ENCODE peak calls at places on chromosomes 6 and 20, in nine cellular contexts. L, B, E, N, J, I, P, Q and U are unnamed samples.

GRCh38 chr20:63177134-63177784 is 38.7 kb downstream of the YTHDF1 start:
- DNase-seq in L (peak), B (no peak), E (peak), N (peak), J (no peak), I (no peak), P (peak), Q (no peak), U (peak)

GRCh38 chr6:132236281-132236680 is 165.0 kb downstream of the MOXD1 start:
- DNase-seq in L (no peak), B (no peak), E (no peak), N (no peak), J (no peak), I (no peak), P (no peak), Q (no peak), U (no peak)

GRCh38 chr20:49273696-49274277 is 4.1 kb downstream of the ZNFX1 start:
- DNase-seq in L (no peak), B (no peak), E (no peak), N (no peak), J (no peak), I (no peak), P (no peak), Q (no peak), U (no peak)

GRCh38 chr6:108771421-108771820 is 76.8 kb upstream of the ARMC2 start:
- DNase-seq in L (peak), B (no peak), E (no peak), N (no peak), J (no peak), I (no peak), P (no peak), Q (no peak), U (no peak)

GRCh38 chr20:20083796-20084195 is 31.5 kb downstream of the CFAP61 start:
- DNase-seq in L (peak), B (peak), E (peak), N (peak), J (peak), I (peak), P (peak), Q (peak), U (peak)

GRCh38 chr6:10421508-10422281 is 6.8 kb upstream of the TFAP2A start:
- DNase-seq in L (no peak), B (no peak), E (peak), N (no peak), J (no peak), I (no peak), P (no peak), Q (no peak), U (no peak)

GRCh38 chr6:42448906-42449659 is 2.6 kb downstream of the TRERF1 start:
- DNase-seq in L (no peak), B (no peak), E (no peak), N (no peak), J (peak), I (no peak), P (no peak), Q (no peak), U (no peak)

GRCh38 chr20:51249215-51249614 is 226.3 kb upstream of the KCNG1 start:
- DNase-seq in L (peak), B (no peak), E (no peak), N (no peak), J (no peak), I (no peak), P (no peak), Q (no peak), U (no peak)

GRCh38 chr20:49630396-49630951 is 62.5 kb upstream of the PTGIS start:
- DNase-seq in L (no peak), B (no peak), E (no peak), N (no peak), J (no peak), I (peak), P (no peak), Q (peak), U (no peak)

GRCh38 chr20:50867805-50868204 is 63.4 kb downstream of the ADNP start:
- DNase-seq in L (no peak), B (no peak), E (no peak), N (no peak), J (no peak), I (no peak), P (no peak), Q (no peak), U (no peak)

GRCh38 chr20:22456109-22456508 is 128.3 kb downstream of the FOXA2 start:
- DNase-seq in L (no peak), B (no peak), E (peak), N (no peak), J (no peak), I (no peak), P (peak), Q (no peak), U (no peak)

GRCh38 chr20:13101701-13102100 is 92.9 kb downstream of the SPTLC3 start:
- DNase-seq in L (peak), B (no peak), E (no peak), N (peak), J (no peak), I (no peak), P (no peak), Q (no peak), U (no peak)

GRCh38 chr20:17617212-17617867 is 47.5 kb downstream of the DSTN start:
- DNase-seq in L (peak), B (peak), E (peak), N (peak), J (peak), I (peak), P (peak), Q (no peak), U (peak)

GRCh38 chr20:23692725-23693124 is 3.9 kb upstream of the CST4 start:
- DNase-seq in L (peak), B (no peak), E (no peak), N (no peak), J (no peak), I (no peak), P (no peak), Q (no peak), U (no peak)

GRCh38 chr20:31570735-31571617 is 34.1 kb upstream of the ID1 start:
- DNase-seq in L (peak), B (no peak), E (no peak), N (peak), J (no peak), I (no peak), P (no peak), Q (no peak), U (peak)

GRCh38 chr6:142306736-142307135 is 4.9 kb downstream of the ADGRG6 start:
- DNase-seq in L (no peak), B (no peak), E (no peak), N (no peak), J (no peak), I (no peak), P (no peak), Q (no peak), U (no peak)

GRCh38 chr6:39855356-39855995 is 63.3 kb downstream of the DAAM2 start:
- DNase-seq in L (peak), B (no peak), E (no peak), N (no peak), J (no peak), I (no peak), P (no peak), Q (no peak), U (no peak)

GRCh38 chr20:25025091-25025861 is 32.7 kb downstream of the ACSS1 start:
- DNase-seq in L (no peak), B (no peak), E (no peak), N (no peak), J (no peak), I (no peak), P (no peak), Q (no peak), U (no peak)

GRCh38 chr20:37226889-37227288 is 34.7 kb downstream of the GHRH start:
- DNase-seq in L (no peak), B (no peak), E (no peak), N (no peak), J (no peak), I (no peak), P (no peak), Q (no peak), U (no peak)

GRCh38 chr20:52056203-52057062 is 135.1 kb downstream of the ZFP64 start:
- DNase-seq in L (peak), B (peak), E (no peak), N (no peak), J (peak), I (no peak), P (no peak), Q (no peak), U (no peak)

GRCh38 chr6:119539066-119539746 is 189.6 kb upstream of the MAN1A1 start:
- DNase-seq in L (no peak), B (no peak), E (no peak), N (no peak), J (no peak), I (no peak), P (no peak), Q (no peak), U (no peak)

DNA sequence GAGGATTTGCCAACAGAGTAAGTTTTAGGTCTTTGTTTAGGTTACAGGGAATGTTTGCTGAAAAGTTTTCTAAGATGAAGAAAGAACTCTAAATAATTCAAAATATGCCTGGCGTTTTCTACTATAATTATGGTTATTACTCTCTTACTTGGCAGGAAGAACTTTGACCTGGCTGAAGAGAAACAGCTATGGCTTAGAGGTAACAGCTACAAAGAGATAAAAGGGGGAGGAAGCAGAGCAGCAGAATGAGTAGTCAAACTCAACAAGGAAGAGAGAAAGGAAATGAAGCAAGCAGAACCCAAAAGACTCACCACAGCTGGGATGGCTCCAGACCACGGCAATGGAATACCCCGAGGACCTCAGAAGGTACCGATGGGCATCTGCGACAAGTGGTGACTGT is 95.6 kb downstream of the KIF16B start:
- DNase-seq in L (no peak), B (no peak), E (no peak), N (peak), J (peak), I (no peak), P (no peak), Q (no peak), U (no peak)
- TF ChIP-seq EZH2phosphoT487 in L (no peak), B (no peak), E (no peak), N (no peak), J (no peak), I (no peak), P (no peak), Q (no peak), U (no peak)

GRCh38 chr6:46218457-46218856 is 47.7 kb upstream of the ENPP5 start:
- DNase-seq in L (no peak), B (no peak), E (no peak), N (no peak), J (no peak), I (no peak), P (no peak), Q (no peak), U (no peak)
- TF ChIP-seq EZH2phosphoT487 in L (no peak), B (no peak), E (no peak), N (no peak), J (no peak), I (no peak), P (no peak), Q (no peak), U (no peak)

GRCh38 chr6:16805190-16805860 is 44.1 kb upstream of the ATXN1 start:
- DNase-seq in L (peak), B (no peak), E (peak), N (no peak), J (peak), I (no peak), P (no peak), Q (no peak), U (no peak)
- TF ChIP-seq EZH2phosphoT487 in L (no peak), B (no peak), E (no peak), N (no peak), J (no peak), I (no peak), P (no peak), Q (no peak), U (no peak)

DNA sequence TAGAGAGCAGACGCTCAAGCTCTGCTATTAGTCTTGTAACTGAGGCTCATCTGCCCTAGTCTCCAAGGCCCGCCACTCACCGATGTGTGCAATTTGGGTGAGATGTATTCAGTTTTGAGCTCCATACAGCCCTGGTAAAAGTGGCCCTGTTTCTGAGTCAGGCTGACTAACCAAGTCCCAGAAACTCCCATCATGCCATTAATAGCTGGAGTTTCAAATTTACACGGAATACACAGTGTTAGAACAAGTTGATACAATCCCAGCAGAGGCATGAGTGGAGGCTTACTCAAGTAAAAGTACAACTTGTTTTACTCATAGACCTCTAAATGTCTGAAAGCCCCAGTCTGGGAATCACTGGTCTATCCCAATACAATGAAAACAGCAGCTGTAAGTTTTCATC is 42.5 kb downstream of the RTN4IP1 start:
- DNase-seq in L (peak), B (no peak), E (no peak), N (no peak), J (no peak), I (no peak), P (no peak), Q (no peak), U (no peak)
- TF ChIP-seq EZH2phosphoT487 in L (no peak), B (no peak), E (no peak), N (no peak), J (no peak), I (no peak), P (no peak), Q (no peak), U (no peak)

GRCh38 chr6:35214869-35215664 is 1.3 kb downstream of the SCUBE3 start:
- DNase-seq in L (peak), B (no peak), E (peak), N (peak), J (no peak), I (no peak), P (peak), Q (no peak), U (peak)
- TF ChIP-seq EZH2phosphoT487 in L (no peak), B (no peak), E (no peak), N (no peak), J (no peak), I (no peak), P (no peak), Q (no peak), U (no peak)

GRCh38 chr20:60359010-60359409 is 400.8 kb downstream of the CDH26 start:
- DNase-seq in L (no peak), B (no peak), E (no peak), N (no peak), J (no peak), I (no peak), P (no peak), Q (no peak), U (no peak)

GRCh38 chr20:60361761-60362410 is 403.7 kb downstream of the CDH26 start:
- DNase-seq in L (no peak), B (no peak), E (no peak), N (no peak), J (no peak), I (peak), P (peak), Q (no peak), U (no peak)

GRCh38 chr20:60354181-60354580 is 396.0 kb downstream of the CDH26 start:
- DNase-seq in L (no peak), B (no peak), E (no peak), N (peak), J (no peak), I (no peak), P (no peak), Q (no peak), U (no peak)

GRCh38 chr20:60362531-60362930 is 404.3 kb downstream of the CDH26 start:
- DNase-seq in L (no peak), B (no peak), E (no peak), N (no peak), J (no peak), I (no peak), P (no peak), Q (no peak), U (no peak)

DNA sequence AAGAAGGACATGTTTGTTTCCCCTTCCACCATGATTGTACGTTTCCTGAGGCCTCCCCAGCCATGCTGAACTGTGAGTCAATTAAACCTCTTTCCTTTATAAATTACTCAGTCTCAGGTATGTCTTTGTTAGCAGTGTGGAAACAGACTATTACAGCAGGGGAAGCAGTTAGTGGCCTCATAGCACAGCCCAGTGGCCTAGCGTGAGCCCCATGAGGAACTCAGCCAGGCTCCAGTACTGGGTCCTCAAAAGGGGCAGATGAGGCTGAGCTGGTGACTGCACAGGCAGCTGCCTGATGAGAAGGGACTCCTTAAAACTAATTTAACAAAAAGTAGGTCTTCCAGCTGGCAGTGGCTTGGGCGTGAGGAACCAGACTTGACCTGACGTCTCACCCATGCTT is 399.9 kb downstream of the CDH26 start:
- DNase-seq in L (no peak), B (no peak), E (no peak), N (no peak), J (no peak), I (no peak), P (no peak), Q (no peak), U (no peak)
- TF ChIP-seq EZH2phosphoT487 in L (no peak), B (no peak), E (no peak), N (no peak), J (no peak), I (no peak), P (no peak), Q (no peak), U (no peak)

GRCh38 chr6:2871102-2871501 is 29.4 kb upstream of the SERPINB1 start:
- DNase-seq in L (no peak), B (no peak), E (no peak), N (no peak), J (no peak), I (no peak), P (no peak), Q (no peak), U (no peak)

GRCh38 chr6:2870046-2870636 is 28.5 kb upstream of the SERPINB1 start:
- DNase-seq in L (no peak), B (no peak), E (peak), N (no peak), J (no peak), I (no peak), P (no peak), Q (no peak), U (no peak)

GRCh38 chr6:2866183-2866846 is 24.7 kb upstream of the SERPINB1 start:
- DNase-seq in L (no peak), B (no peak), E (peak), N (no peak), J (no peak), I (no peak), P (no peak), Q (no peak), U (no peak)

GRCh38 chr6:2871922-2872321 is 30.3 kb upstream of the SERPINB1 start:
- DNase-seq in L (no peak), B (no peak), E (no peak), N (no peak), J (no peak), I (no peak), P (no peak), Q (no peak), U (no peak)

DNA sequence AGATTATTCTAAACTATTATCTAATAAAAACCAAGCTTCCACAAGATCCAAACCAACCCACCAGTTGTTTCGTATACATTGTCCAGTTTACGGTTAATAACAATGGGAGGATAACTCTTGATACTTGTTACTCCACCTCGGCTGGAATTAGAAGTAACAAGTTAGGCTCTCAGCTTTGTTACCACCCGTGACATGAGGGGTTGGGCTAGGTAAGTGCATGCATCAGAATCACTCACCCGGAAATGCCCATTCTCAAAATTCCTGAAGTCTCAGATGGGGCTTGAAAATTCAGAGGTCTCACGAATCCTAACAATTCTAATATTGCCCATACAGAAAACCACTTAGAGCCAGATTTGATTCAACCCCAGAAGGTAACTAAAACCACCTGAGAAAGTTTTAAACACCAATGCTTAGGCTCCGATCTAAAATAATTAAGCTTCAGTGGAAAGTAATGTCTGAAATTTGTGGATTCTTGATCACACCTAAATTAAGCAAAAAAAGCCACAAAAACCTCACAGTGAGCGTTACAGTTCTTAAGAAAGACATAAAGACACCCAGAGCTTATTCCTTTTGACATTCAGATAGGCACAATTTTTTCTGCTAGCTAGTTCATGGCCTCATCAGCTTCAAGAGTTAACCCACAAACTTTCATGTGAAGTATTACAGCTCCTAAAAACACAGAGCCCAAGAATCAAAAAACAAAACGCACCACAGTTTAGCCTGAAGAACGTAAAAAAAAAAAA is 27.1 kb upstream of the SERPINB1 start:
- DNase-seq in L (no peak), B (no peak), E (no peak), N (no peak), J (no peak), I (no peak), P (no peak), Q (no peak), U (no peak)
- TF ChIP-seq EZH2phosphoT487 in L (no peak), B (no peak), E (no peak), N (no peak), J (no peak), I (no peak), P (no peak), Q (no peak), U (no peak)

DNA sequence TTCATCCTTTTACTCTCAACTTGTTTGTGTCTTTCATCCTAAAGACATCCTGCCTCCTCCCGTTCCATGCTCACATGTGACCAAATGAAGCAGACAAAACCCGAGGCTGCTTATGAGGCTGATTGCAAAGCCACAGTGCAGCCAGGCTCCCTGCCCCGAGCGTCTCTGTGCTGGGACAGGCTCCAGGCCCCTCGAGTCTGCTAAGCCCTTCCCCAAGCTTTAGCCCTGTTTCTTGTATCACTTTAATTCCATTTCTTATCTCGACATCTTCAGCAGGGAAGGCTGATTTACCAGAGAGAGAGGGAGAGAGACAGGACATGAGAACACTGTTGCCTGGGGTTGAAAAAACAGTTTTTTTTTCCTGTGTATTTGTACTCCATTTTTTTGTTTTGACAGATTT is 386.5 kb downstream of the SMOC2 start:
- DNase-seq in L (no peak), B (no peak), E (no peak), N (peak), J (no peak), I (no peak), P (peak), Q (no peak), U (peak)
- TF ChIP-seq EZH2phosphoT487 in L (no peak), B (no peak), E (no peak), N (no peak), J (no peak), I (no peak), P (no peak), Q (no peak), U (no peak)